ENCODE peak calls at places on chromosomes 7 and 10, in nine cellular contexts. One of them, this sample, is unnamed.

GRCh38 chr10:60573342-60573741 is 183.7 kb upstream of the ANK3 start:
- DNase-seq in breast epithelium: no peak
- DNase-seq in CD8-positive, alpha-beta T cell: no peak
- DNase-seq in astrocyte: peak; percentile 44
- DNase-seq in PC-9: no peak
- DNase-seq in psoas muscle: no peak
- DNase-seq in mucosa of descending colon: no peak
- DNase-seq in suprapubic skin: no peak
- DNase-seq in A549: no peak
- DNase-seq in this sample: peak; percentile 47

GRCh38 chr7:16034353-16034752 is 347.9 kb upstream of the MEOX2 start:
- DNase-seq in breast epithelium: no peak
- DNase-seq in CD8-positive, alpha-beta T cell: no peak
- DNase-seq in astrocyte: peak; percentile 19
- DNase-seq in PC-9: no peak
- DNase-seq in psoas muscle: no peak
- DNase-seq in mucosa of descending colon: no peak
- DNase-seq in suprapubic skin: no peak
- DNase-seq in A549: no peak
- DNase-seq in this sample: peak; percentile 15

GRCh38 chr10:117339569-117339968 is 35.7 kb downstream of the PDZD8 start:
- DNase-seq in breast epithelium: no peak
- DNase-seq in CD8-positive, alpha-beta T cell: no peak
- DNase-seq in astrocyte: no peak
- DNase-seq in PC-9: no peak
- DNase-seq in psoas muscle: no peak
- DNase-seq in mucosa of descending colon: no peak
- DNase-seq in suprapubic skin: no peak
- DNase-seq in A549: no peak
- DNase-seq in this sample: peak; percentile 19

GRCh38 chr7:83550100-83550499 is 98.8 kb downstream of the SEMA3E start:
- DNase-seq in breast epithelium: no peak
- DNase-seq in CD8-positive, alpha-beta T cell: no peak
- DNase-seq in astrocyte: peak; percentile 83
- DNase-seq in PC-9: no peak
- DNase-seq in psoas muscle: no peak
- DNase-seq in mucosa of descending colon: no peak
- DNase-seq in suprapubic skin: no peak
- DNase-seq in A549: no peak
- DNase-seq in this sample: peak; percentile 89

GRCh38 chr10:4191894-4192293 is 406.9 kb upstream of the KLF6 start:
- DNase-seq in breast epithelium: no peak
- DNase-seq in CD8-positive, alpha-beta T cell: no peak
- DNase-seq in astrocyte: no peak
- DNase-seq in PC-9: no peak
- DNase-seq in psoas muscle: no peak
- DNase-seq in mucosa of descending colon: no peak
- DNase-seq in suprapubic skin: no peak
- DNase-seq in A549: no peak
- DNase-seq in this sample: no peak

GRCh38 chr7:101206665-101207042 is 5.8 kb upstream of the MOGAT3 start:
- DNase-seq in breast epithelium: no peak
- DNase-seq in CD8-positive, alpha-beta T cell: no peak
- DNase-seq in astrocyte: no peak
- DNase-seq in PC-9: no peak
- DNase-seq in psoas muscle: no peak
- DNase-seq in mucosa of descending colon: no peak
- DNase-seq in suprapubic skin: no peak
- DNase-seq in A549: no peak
- DNase-seq in this sample: no peak

GRCh38 chr10:72612203-72612826 is 13.6 kb downstream of the MICU1 start:
- DNase-seq in breast epithelium: no peak
- DNase-seq in CD8-positive, alpha-beta T cell: no peak
- DNase-seq in astrocyte: no peak
- DNase-seq in PC-9: no peak
- DNase-seq in psoas muscle: no peak
- DNase-seq in mucosa of descending colon: no peak
- DNase-seq in suprapubic skin: no peak
- DNase-seq in A549: no peak
- DNase-seq in this sample: peak; percentile 18

GRCh38 chr10:119786117-119786769 is 60.4 kb downstream of the INPP5F start:
- DNase-seq in breast epithelium: no peak
- DNase-seq in CD8-positive, alpha-beta T cell: no peak
- DNase-seq in astrocyte: peak; percentile 91
- DNase-seq in PC-9: no peak
- DNase-seq in psoas muscle: no peak
- DNase-seq in mucosa of descending colon: peak; percentile 13
- DNase-seq in suprapubic skin: no peak
- DNase-seq in A549: no peak
- DNase-seq in this sample: peak; percentile 91

GRCh38 chr7:7662527-7662926 is 22.0 kb downstream of the UMAD1 start:
- DNase-seq in breast epithelium: no peak
- DNase-seq in CD8-positive, alpha-beta T cell: no peak
- DNase-seq in astrocyte: no peak
- DNase-seq in PC-9: no peak
- DNase-seq in psoas muscle: no peak
- DNase-seq in mucosa of descending colon: no peak
- DNase-seq in suprapubic skin: no peak
- DNase-seq in A549: no peak
- DNase-seq in this sample: peak; percentile 2

GRCh38 chr10:77080361-77081027 is 557.1 kb downstream of the KCNMA1 start:
- DNase-seq in breast epithelium: no peak
- DNase-seq in CD8-positive, alpha-beta T cell: no peak
- DNase-seq in astrocyte: no peak
- DNase-seq in PC-9: no peak
- DNase-seq in psoas muscle: no peak
- DNase-seq in mucosa of descending colon: no peak
- DNase-seq in suprapubic skin: no peak
- DNase-seq in A549: no peak
- DNase-seq in this sample: no peak

GRCh38 chr10:100446130-100446761 is 16.6 kb upstream of the WNT8B start:
- DNase-seq in breast epithelium: no peak
- DNase-seq in CD8-positive, alpha-beta T cell: no peak
- DNase-seq in astrocyte: no peak
- DNase-seq in PC-9: no peak
- DNase-seq in psoas muscle: no peak
- DNase-seq in mucosa of descending colon: no peak
- DNase-seq in suprapubic skin: no peak
- DNase-seq in A549: no peak
- DNase-seq in this sample: no peak

GRCh38 chr7:21542891-21543527 is at the start of gene DNAH11:
- DNase-seq in breast epithelium: no peak
- DNase-seq in CD8-positive, alpha-beta T cell: no peak
- DNase-seq in astrocyte: peak; percentile 10
- DNase-seq in PC-9: no peak
- DNase-seq in psoas muscle: peak; percentile 40
- DNase-seq in mucosa of descending colon: peak; percentile 20
- DNase-seq in suprapubic skin: no peak
- DNase-seq in A549: peak; percentile 40
- DNase-seq in this sample: peak; percentile 35

GRCh38 chr7:29965030-29965429 is 24.6 kb downstream of the SCRN1 start:
- DNase-seq in breast epithelium: no peak
- DNase-seq in CD8-positive, alpha-beta T cell: no peak
- DNase-seq in astrocyte: no peak
- DNase-seq in PC-9: no peak
- DNase-seq in psoas muscle: no peak
- DNase-seq in mucosa of descending colon: no peak
- DNase-seq in suprapubic skin: no peak
- DNase-seq in A549: no peak
- DNase-seq in this sample: no peak

GRCh38 chr7:25391295-25391861 is 163.1 kb upstream of the NPVF start:
- DNase-seq in breast epithelium: no peak
- DNase-seq in CD8-positive, alpha-beta T cell: no peak
- DNase-seq in astrocyte: no peak
- DNase-seq in PC-9: no peak
- DNase-seq in psoas muscle: no peak
- DNase-seq in mucosa of descending colon: no peak
- DNase-seq in suprapubic skin: no peak
- DNase-seq in A549: peak; percentile 4
- DNase-seq in this sample: peak; percentile 6

GRCh38 chr10:94500063-94500462 is 45.5 kb upstream of the HELLS start:
- DNase-seq in breast epithelium: no peak
- DNase-seq in CD8-positive, alpha-beta T cell: no peak
- DNase-seq in astrocyte: no peak
- DNase-seq in PC-9: no peak
- DNase-seq in psoas muscle: no peak
- DNase-seq in mucosa of descending colon: no peak
- DNase-seq in suprapubic skin: no peak
- DNase-seq in A549: no peak
- DNase-seq in this sample: no peak

GRCh38 chr7:112361154-112361553 is 89.1 kb upstream of the IFRD1 start:
- DNase-seq in breast epithelium: peak; percentile 67
- DNase-seq in CD8-positive, alpha-beta T cell: no peak
- DNase-seq in astrocyte: no peak
- DNase-seq in PC-9: no peak
- DNase-seq in psoas muscle: no peak
- DNase-seq in mucosa of descending colon: no peak
- DNase-seq in suprapubic skin: no peak
- DNase-seq in A549: no peak
- DNase-seq in this sample: no peak

GRCh38 chr10:74917481-74918077 is 91.2 kb downstream of the KAT6B start:
- DNase-seq in breast epithelium: no peak
- DNase-seq in CD8-positive, alpha-beta T cell: no peak
- DNase-seq in astrocyte: peak; percentile 90
- DNase-seq in PC-9: peak; percentile 94
- DNase-seq in psoas muscle: no peak
- DNase-seq in mucosa of descending colon: no peak
- DNase-seq in suprapubic skin: no peak
- DNase-seq in A549: peak; percentile 44
- DNase-seq in this sample: peak; percentile 93

GRCh38 chr7:18363751-18364402 is 131.7 kb upstream of the HDAC9 start:
- DNase-seq in breast epithelium: no peak
- DNase-seq in CD8-positive, alpha-beta T cell: no peak
- DNase-seq in astrocyte: no peak
- DNase-seq in PC-9: no peak
- DNase-seq in psoas muscle: no peak
- DNase-seq in mucosa of descending colon: no peak
- DNase-seq in suprapubic skin: no peak
- DNase-seq in A549: no peak
- DNase-seq in this sample: no peak

DNA sequence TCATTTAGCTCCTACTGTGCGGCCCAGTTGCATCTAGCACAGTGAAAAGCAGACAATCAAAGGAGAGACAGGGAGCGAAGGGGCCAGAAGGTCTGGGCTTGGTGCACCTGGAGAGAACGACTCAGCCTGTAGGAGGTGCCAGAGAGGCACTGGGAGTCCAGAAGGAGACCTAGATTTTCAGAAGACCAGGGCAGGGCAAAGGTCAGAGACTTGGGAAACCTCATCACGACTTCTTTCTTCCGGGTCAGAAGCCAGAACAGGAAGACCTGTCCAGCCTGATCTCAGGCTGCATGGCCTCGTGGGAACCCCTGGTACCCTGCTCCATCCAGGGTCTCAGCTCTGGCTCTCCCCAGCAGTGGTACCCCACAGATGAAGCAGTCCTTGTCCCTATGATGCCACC is 5.2 kb downstream of the AGAP3 start:
- DNase-seq in breast epithelium: no peak
- DNase-seq in CD8-positive, alpha-beta T cell: no peak
- DNase-seq in astrocyte: no peak
- DNase-seq in PC-9: no peak
- DNase-seq in psoas muscle: peak; percentile 18
- DNase-seq in mucosa of descending colon: peak; percentile 81
- DNase-seq in suprapubic skin: no peak
- DNase-seq in A549: peak; percentile 69
- DNase-seq in this sample: no peak
- TF ChIP-seq CTCF in breast epithelium: no peak
- TF ChIP-seq CTCF in CD8-positive, alpha-beta T cell: no peak
- TF ChIP-seq CTCF in astrocyte: peak; percentile 47
- TF ChIP-seq CTCF in PC-9: peak; percentile 61
- TF ChIP-seq CTCF in psoas muscle: peak; percentile 23
- TF ChIP-seq CTCF in mucosa of descending colon: peak; percentile 66
- TF ChIP-seq CTCF in suprapubic skin: no peak
- TF ChIP-seq CTCF in A549: peak; percentile 46
- TF ChIP-seq CTCF in this sample: peak; percentile 37

DNA sequence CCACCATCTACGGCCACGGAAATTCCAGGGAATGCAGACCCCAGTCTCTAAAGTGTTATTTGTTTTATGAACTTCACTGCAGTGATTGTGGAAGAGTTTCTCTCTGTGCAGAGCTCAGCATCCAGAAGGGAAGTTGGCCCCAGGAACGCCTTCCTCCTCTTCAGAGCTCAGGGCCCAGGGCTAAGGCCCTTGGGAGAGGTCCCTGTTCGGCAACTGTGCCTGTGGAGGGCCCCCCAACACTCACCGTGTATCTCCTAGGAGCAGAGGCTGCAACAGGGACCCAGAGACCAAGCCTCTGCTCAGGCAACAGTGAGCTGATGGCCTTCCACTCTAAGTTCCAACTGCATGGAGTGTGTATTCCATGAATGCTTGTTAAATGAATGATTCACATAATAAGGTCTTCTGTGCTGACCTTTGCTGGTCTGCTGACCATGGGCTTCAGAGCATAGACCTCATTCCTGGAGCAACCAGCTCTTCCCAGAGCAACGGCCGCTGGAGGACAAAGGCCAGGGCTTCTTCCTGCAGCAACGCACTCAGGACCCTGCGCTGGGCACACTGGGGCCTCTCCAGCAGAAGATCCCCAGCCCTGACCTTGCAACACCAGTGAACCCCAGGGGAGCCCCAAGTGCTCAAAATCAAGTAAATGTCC is 7.7 kb downstream of the DIP2C start:
- DNase-seq in breast epithelium: no peak
- DNase-seq in CD8-positive, alpha-beta T cell: no peak
- DNase-seq in astrocyte: no peak
- DNase-seq in PC-9: no peak
- DNase-seq in psoas muscle: no peak
- DNase-seq in mucosa of descending colon: no peak
- DNase-seq in suprapubic skin: no peak
- DNase-seq in A549: no peak
- DNase-seq in this sample: peak; percentile 68
- H3K4me1 ChIP-seq in breast epithelium: no peaks in the 10 kb centered on the region
- H3K4me1 ChIP-seq in CD8-positive, alpha-beta T cell: no peaks in the 10 kb centered on the region
- H3K4me1 ChIP-seq in astrocyte: peaks cover 27% of the 10 kb centered on the region
- H3K4me1 ChIP-seq in PC-9: no peaks in the 10 kb centered on the region
- H3K4me1 ChIP-seq in psoas muscle: peaks cover 52% of the 10 kb centered on the region
- H3K4me1 ChIP-seq in mucosa of descending colon: no peaks in the 10 kb centered on the region
- H3K4me1 ChIP-seq in suprapubic skin: peaks cover 11% of the 10 kb centered on the region
- H3K4me1 ChIP-seq in A549: peaks cover 13% of the 10 kb centered on the region
- H3K4me1 ChIP-seq in this sample: peaks cover 16% of the 10 kb centered on the region

GRCh38 chr7:1513657-1514095 is 9.5 kb upstream of the INTS1 start:
- DNase-seq in breast epithelium: peak; percentile 48
- DNase-seq in CD8-positive, alpha-beta T cell: no peak
- DNase-seq in astrocyte: no peak
- DNase-seq in PC-9: no peak
- DNase-seq in psoas muscle: no peak
- DNase-seq in mucosa of descending colon: peak; percentile 24
- DNase-seq in suprapubic skin: no peak
- DNase-seq in A549: no peak
- DNase-seq in this sample: peak; percentile 28
- H3K4me3 ChIP-seq in breast epithelium: peak overlapping the region; percentile 15
- H3K4me3 ChIP-seq in CD8-positive, alpha-beta T cell: no peak overlapping the region
- H3K4me3 ChIP-seq in astrocyte: peak overlapping the region; percentile 36
- H3K4me3 ChIP-seq in PC-9: no peak overlapping the region
- H3K4me3 ChIP-seq in psoas muscle: peak overlapping the region; percentile 26
- H3K4me3 ChIP-seq in mucosa of descending colon: no peak overlapping the region
- H3K4me3 ChIP-seq in suprapubic skin: peak overlapping the region; percentile 4
- H3K4me3 ChIP-seq in A549: no peak overlapping the region
- H3K4me3 ChIP-seq in this sample: no peak overlapping the region

DNA sequence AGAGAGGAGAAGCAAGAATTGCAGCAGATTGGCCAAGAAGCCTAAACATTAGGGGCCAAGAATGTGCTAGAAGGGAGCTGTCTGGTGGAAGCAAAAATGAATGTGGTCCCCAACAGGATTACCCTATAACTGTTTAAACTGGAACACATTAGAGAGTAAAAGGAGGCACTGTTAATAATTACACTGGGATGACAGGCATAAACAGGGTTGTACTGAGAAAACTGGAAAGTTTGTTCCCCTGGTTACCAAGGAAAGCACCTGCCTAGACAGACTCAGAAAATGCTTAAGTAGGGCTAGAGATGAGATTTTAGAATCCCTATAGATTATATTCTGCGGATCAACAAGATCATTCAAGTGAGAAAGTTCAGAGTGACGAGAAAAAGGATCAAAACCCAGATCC is 100.8 kb downstream of the CTTNBP2 start:
- DNase-seq in breast epithelium: no peak
- DNase-seq in CD8-positive, alpha-beta T cell: no peak
- DNase-seq in astrocyte: no peak
- DNase-seq in PC-9: no peak
- DNase-seq in psoas muscle: no peak
- DNase-seq in mucosa of descending colon: no peak
- DNase-seq in suprapubic skin: no peak
- DNase-seq in A549: no peak
- DNase-seq in this sample: no peak
- TF ChIP-seq CTCF in breast epithelium: no peak
- TF ChIP-seq CTCF in CD8-positive, alpha-beta T cell: no peak
- TF ChIP-seq CTCF in astrocyte: no peak
- TF ChIP-seq CTCF in PC-9: no peak
- TF ChIP-seq CTCF in psoas muscle: no peak
- TF ChIP-seq CTCF in mucosa of descending colon: no peak
- TF ChIP-seq CTCF in suprapubic skin: no peak
- TF ChIP-seq CTCF in A549: no peak
- TF ChIP-seq CTCF in this sample: no peak